ENCODE peak calls at places on chromosome 9, in eight cellular contexts. One of them, this sample, is unnamed.

GRCh38 chr9:118568704-118569103 is 800.5 kb downstream of the BRINP1 start:
- DNase-seq in RWPE1: no peak
- DNase-seq in NB4: no peak
- DNase-seq in SK-N-SH: no peak
- DNase-seq in OCI-LY7: no peak
- DNase-seq in endothelial cell: no peak
- DNase-seq in fibroblast of lung: no peak
- DNase-seq in bronchial epithelial cell: no peak
- DNase-seq in this sample: no peak

GRCh38 chr9:122403381-122404002 is 32.7 kb downstream of the PTGS1 start:
- DNase-seq in RWPE1: no peak
- DNase-seq in NB4: no peak
- DNase-seq in SK-N-SH: no peak
- DNase-seq in OCI-LY7: no peak
- DNase-seq in endothelial cell: no peak
- DNase-seq in fibroblast of lung: peak
- DNase-seq in bronchial epithelial cell: no peak
- DNase-seq in this sample: no peak

GRCh38 chr9:125203259-125203658 is 2.9 kb downstream of the RABEPK start:
- DNase-seq in RWPE1: no peak
- DNase-seq in NB4: no peak
- DNase-seq in SK-N-SH: no peak
- DNase-seq in OCI-LY7: no peak
- DNase-seq in endothelial cell: no peak
- DNase-seq in fibroblast of lung: no peak
- DNase-seq in bronchial epithelial cell: no peak
- DNase-seq in this sample: no peak

GRCh38 chr9:74666625-74667316 is 169.6 kb downstream of the RORB start:
- DNase-seq in RWPE1: no peak
- DNase-seq in NB4: no peak
- DNase-seq in SK-N-SH: no peak
- DNase-seq in OCI-LY7: no peak
- DNase-seq in endothelial cell: no peak
- DNase-seq in fibroblast of lung: peak
- DNase-seq in bronchial epithelial cell: peak
- DNase-seq in this sample: no peak

GRCh38 chr9:23232831-23233230 is 593.2 kb downstream of the ELAVL2 start:
- DNase-seq in RWPE1: no peak
- DNase-seq in NB4: no peak
- DNase-seq in SK-N-SH: no peak
- DNase-seq in OCI-LY7: no peak
- DNase-seq in endothelial cell: no peak
- DNase-seq in fibroblast of lung: no peak
- DNase-seq in bronchial epithelial cell: no peak
- DNase-seq in this sample: no peak

GRCh38 chr9:120921751-120922181 is 4.8 kb downstream of the TRAF1 start:
- DNase-seq in RWPE1: no peak
- DNase-seq in NB4: no peak
- DNase-seq in SK-N-SH: peak
- DNase-seq in OCI-LY7: peak
- DNase-seq in endothelial cell: no peak
- DNase-seq in fibroblast of lung: no peak
- DNase-seq in bronchial epithelial cell: no peak
- DNase-seq in this sample: no peak

GRCh38 chr9:125433461-125434001 is 171.9 kb downstream of the GAPVD1 start:
- DNase-seq in RWPE1: no peak
- DNase-seq in NB4: no peak
- DNase-seq in SK-N-SH: peak
- DNase-seq in OCI-LY7: no peak
- DNase-seq in endothelial cell: no peak
- DNase-seq in fibroblast of lung: no peak
- DNase-seq in bronchial epithelial cell: no peak
- DNase-seq in this sample: no peak

GRCh38 chr9:130267930-130268329 is 2.4 kb downstream of the HMCN2 start:
- DNase-seq in RWPE1: no peak
- DNase-seq in NB4: no peak
- DNase-seq in SK-N-SH: no peak
- DNase-seq in OCI-LY7: no peak
- DNase-seq in endothelial cell: no peak
- DNase-seq in fibroblast of lung: no peak
- DNase-seq in bronchial epithelial cell: no peak
- DNase-seq in this sample: no peak

GRCh38 chr9:92746567-92747458 is 17.8 kb downstream of the BICD2 start:
- DNase-seq in RWPE1: no peak
- DNase-seq in NB4: no peak
- DNase-seq in SK-N-SH: no peak
- DNase-seq in OCI-LY7: no peak
- DNase-seq in endothelial cell: no peak
- DNase-seq in fibroblast of lung: peak
- DNase-seq in bronchial epithelial cell: no peak
- DNase-seq in this sample: no peak

GRCh38 chr9:110114888-110115259 is 93.1 kb downstream of the C9orf152 start:
- DNase-seq in RWPE1: no peak
- DNase-seq in NB4: no peak
- DNase-seq in SK-N-SH: no peak
- DNase-seq in OCI-LY7: no peak
- DNase-seq in endothelial cell: peak
- DNase-seq in fibroblast of lung: peak
- DNase-seq in bronchial epithelial cell: no peak
- DNase-seq in this sample: no peak

GRCh38 chr9:125984461-125984860 is 237.3 kb downstream of the PBX3 start:
- DNase-seq in RWPE1: no peak
- DNase-seq in NB4: no peak
- DNase-seq in SK-N-SH: no peak
- DNase-seq in OCI-LY7: no peak
- DNase-seq in endothelial cell: no peak
- DNase-seq in fibroblast of lung: no peak
- DNase-seq in bronchial epithelial cell: no peak
- DNase-seq in this sample: no peak

GRCh38 chr9:136807281-136808074 is at the start of gene RABL6:
- DNase-seq in RWPE1: peak
- DNase-seq in NB4: peak
- DNase-seq in SK-N-SH: peak
- DNase-seq in OCI-LY7: peak
- DNase-seq in endothelial cell: peak
- DNase-seq in fibroblast of lung: peak
- DNase-seq in bronchial epithelial cell: peak
- DNase-seq in this sample: peak

GRCh38 chr9:74610523-74611061 is 113.5 kb downstream of the RORB start:
- DNase-seq in RWPE1: no peak
- DNase-seq in NB4: no peak
- DNase-seq in SK-N-SH: no peak
- DNase-seq in OCI-LY7: no peak
- DNase-seq in endothelial cell: no peak
- DNase-seq in fibroblast of lung: peak
- DNase-seq in bronchial epithelial cell: no peak
- DNase-seq in this sample: no peak

DNA sequence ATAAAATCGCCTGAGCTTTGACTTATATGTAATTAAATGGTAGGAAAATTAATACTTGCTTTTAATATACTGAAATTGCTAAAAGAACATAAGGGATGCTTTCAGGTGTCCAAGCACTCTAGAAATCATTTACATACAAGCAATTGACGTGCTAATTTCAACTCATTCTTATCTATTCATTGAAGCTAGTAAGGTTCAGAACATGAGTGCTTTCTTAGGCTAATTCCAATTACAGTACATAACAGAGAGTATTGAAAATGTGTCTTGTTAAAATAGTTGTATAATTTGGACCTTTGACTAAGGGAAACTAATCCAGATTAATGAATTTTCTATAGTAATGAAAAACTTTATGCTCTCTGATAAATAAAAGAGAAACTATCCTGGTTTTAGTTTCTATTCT is 1016.4 kb upstream of the TYRP1 start:
- DNase-seq in RWPE1: no peak
- DNase-seq in NB4: no peak
- DNase-seq in SK-N-SH: no peak
- DNase-seq in OCI-LY7: no peak
- DNase-seq in endothelial cell: no peak
- DNase-seq in fibroblast of lung: no peak
- DNase-seq in bronchial epithelial cell: no peak
- DNase-seq in this sample: no peak
- TF ChIP-seq CTCF in RWPE1: no peak
- TF ChIP-seq CTCF in NB4: no peak
- TF ChIP-seq CTCF in SK-N-SH: no peak
- TF ChIP-seq CTCF in OCI-LY7: no peak
- TF ChIP-seq CTCF in endothelial cell: no peak
- TF ChIP-seq CTCF in fibroblast of lung: no peak
- TF ChIP-seq CTCF in bronchial epithelial cell: no peak
- TF ChIP-seq CTCF in this sample: no peak

DNA sequence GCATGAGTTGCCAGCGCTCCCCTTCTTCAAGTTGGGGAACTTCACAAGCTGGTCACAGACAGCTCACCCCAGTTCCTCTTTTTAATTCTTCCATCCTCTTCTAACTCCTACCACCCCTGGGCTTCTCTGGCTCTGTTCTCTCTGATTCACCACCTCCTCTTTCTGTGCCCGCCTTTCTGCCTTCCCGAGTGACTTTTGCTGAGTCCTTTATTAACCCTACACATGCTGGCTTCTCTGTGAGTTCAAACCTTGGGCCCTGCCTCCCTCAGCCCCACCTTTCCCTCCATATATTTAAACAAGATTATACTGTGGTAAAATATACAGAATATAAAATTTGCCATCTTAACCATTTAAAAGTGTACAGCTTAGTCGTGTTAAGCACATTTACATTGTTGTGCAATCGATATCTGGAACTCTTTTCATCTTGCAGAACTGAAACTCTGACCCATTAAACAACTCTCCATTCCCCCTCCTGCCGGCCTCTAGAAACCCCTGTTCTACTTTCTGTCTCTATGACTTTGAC is 32.0 kb downstream of the SLC46A2 start:
- DNase-seq in RWPE1: no peak
- DNase-seq in NB4: peak
- DNase-seq in SK-N-SH: no peak
- DNase-seq in OCI-LY7: peak
- DNase-seq in endothelial cell: no peak
- DNase-seq in fibroblast of lung: no peak
- DNase-seq in bronchial epithelial cell: peak
- DNase-seq in this sample: no peak
- TF ChIP-seq CTCF in RWPE1: no peak
- TF ChIP-seq CTCF in NB4: no peak
- TF ChIP-seq CTCF in SK-N-SH: no peak
- TF ChIP-seq CTCF in OCI-LY7: no peak
- TF ChIP-seq CTCF in endothelial cell: no peak
- TF ChIP-seq CTCF in fibroblast of lung: no peak
- TF ChIP-seq CTCF in bronchial epithelial cell: no peak
- TF ChIP-seq CTCF in this sample: no peak

DNA sequence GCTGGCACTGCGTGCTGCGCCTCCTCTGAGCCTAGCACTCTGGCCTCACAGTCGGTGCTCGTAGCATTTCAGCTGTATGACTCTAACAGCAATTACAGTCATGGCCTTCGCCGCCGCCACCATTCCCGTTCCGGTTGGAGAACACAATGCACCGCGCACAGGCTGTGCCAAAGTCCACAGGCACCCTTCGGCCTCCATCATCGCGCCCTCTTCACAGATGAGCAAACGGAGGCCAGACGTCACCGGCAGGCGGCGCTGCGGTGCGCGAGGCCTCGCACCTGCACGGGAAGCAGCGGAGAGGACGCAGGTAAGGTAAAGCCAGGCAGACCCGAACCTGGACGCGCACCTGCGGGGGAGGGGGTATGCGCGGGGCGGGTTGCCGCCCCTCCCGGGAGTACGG is 128.9 kb downstream of the BARX1 start:
- DNase-seq in RWPE1: no peak
- DNase-seq in NB4: no peak
- DNase-seq in SK-N-SH: no peak
- DNase-seq in OCI-LY7: no peak
- DNase-seq in endothelial cell: peak
- DNase-seq in fibroblast of lung: no peak
- DNase-seq in bronchial epithelial cell: no peak
- DNase-seq in this sample: peak
- TF ChIP-seq CTCF in RWPE1: peak
- TF ChIP-seq CTCF in NB4: no peak
- TF ChIP-seq CTCF in SK-N-SH: no peak
- TF ChIP-seq CTCF in OCI-LY7: no peak
- TF ChIP-seq CTCF in endothelial cell: peak
- TF ChIP-seq CTCF in fibroblast of lung: no peak
- TF ChIP-seq CTCF in bronchial epithelial cell: peak
- TF ChIP-seq CTCF in this sample: peak

GRCh38 chr9:35756275-35756742 is 2.2 kb upstream of the MSMP start:
- DNase-seq in RWPE1: no peak
- DNase-seq in NB4: no peak
- DNase-seq in SK-N-SH: no peak
- DNase-seq in OCI-LY7: no peak
- DNase-seq in endothelial cell: peak
- DNase-seq in fibroblast of lung: no peak
- DNase-seq in bronchial epithelial cell: peak
- DNase-seq in this sample: peak

GRCh38 chr9:35755071-35755470 is 995 bp upstream of the MSMP start:
- DNase-seq in RWPE1: no peak
- DNase-seq in NB4: no peak
- DNase-seq in SK-N-SH: no peak
- DNase-seq in OCI-LY7: no peak
- DNase-seq in endothelial cell: no peak
- DNase-seq in fibroblast of lung: no peak
- DNase-seq in bronchial epithelial cell: no peak
- DNase-seq in this sample: no peak

GRCh38 chr9:35757527-35758275 is 3.6 kb upstream of the MSMP start:
- DNase-seq in RWPE1: peak
- DNase-seq in NB4: no peak
- DNase-seq in SK-N-SH: peak
- DNase-seq in OCI-LY7: no peak
- DNase-seq in endothelial cell: no peak
- DNase-seq in fibroblast of lung: no peak
- DNase-seq in bronchial epithelial cell: peak
- DNase-seq in this sample: no peak

GRCh38 chr9:35758475-35759050 is 4.5 kb upstream of the MSMP start:
- DNase-seq in RWPE1: no peak
- DNase-seq in NB4: no peak
- DNase-seq in SK-N-SH: no peak
- DNase-seq in OCI-LY7: no peak
- DNase-seq in endothelial cell: no peak
- DNase-seq in fibroblast of lung: no peak
- DNase-seq in bronchial epithelial cell: no peak
- DNase-seq in this sample: no peak

DNA sequence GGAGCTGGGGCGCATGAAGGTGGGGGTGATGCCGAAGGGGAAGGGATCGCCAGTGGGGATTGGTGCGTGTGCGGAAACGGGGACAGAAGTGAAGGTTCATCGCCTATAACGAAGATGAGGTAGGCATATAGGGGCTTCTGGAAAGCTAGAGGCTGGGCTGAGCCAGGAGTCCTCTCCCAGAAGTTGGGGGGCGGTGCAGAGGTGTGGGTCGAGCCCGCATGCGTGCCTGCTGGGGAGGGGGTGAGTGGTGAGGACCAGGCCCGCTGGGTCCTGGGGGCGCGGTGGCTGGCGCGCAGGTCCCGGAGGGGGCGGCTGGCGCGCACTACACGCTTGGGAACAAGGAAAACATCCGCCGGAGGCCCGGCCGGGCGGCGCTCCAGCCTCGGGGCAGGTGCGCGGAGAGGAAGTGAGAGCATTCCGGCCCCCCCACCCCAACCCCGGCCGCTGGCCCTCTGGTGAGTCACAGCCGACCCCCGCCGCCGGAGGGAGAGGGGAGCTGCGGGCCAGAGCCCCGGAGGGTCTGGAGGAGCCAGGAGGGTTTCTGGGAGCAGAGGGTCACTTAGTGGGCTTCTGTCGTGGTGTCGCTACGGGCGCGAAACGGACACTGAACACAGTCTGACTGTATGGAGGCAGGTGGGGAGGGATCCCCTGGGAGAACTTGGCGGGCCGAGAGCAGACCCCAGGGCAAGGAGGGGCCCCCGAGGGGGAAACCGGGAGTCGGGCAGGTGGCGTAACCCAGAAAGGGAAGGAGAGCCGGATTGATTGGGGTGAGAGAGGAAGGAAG is 2.9 kb upstream of the MSMP start:
- DNase-seq in RWPE1: no peak
- DNase-seq in NB4: peak
- DNase-seq in SK-N-SH: peak
- DNase-seq in OCI-LY7: peak
- DNase-seq in endothelial cell: peak
- DNase-seq in fibroblast of lung: peak
- DNase-seq in bronchial epithelial cell: no peak
- DNase-seq in this sample: peak
- TF ChIP-seq CTCF in RWPE1: peak
- TF ChIP-seq CTCF in NB4: no peak
- TF ChIP-seq CTCF in SK-N-SH: no peak
- TF ChIP-seq CTCF in OCI-LY7: peak
- TF ChIP-seq CTCF in endothelial cell: no peak
- TF ChIP-seq CTCF in fibroblast of lung: peak
- TF ChIP-seq CTCF in bronchial epithelial cell: no peak
- TF ChIP-seq CTCF in this sample: peak